ENCODE peak calls at places on chromosomes 1 and 21, in ten cellular contexts. A is tibial nerve, P is HCT116, N is thoracic aorta, I is transverse colon, Y is pancreas, Z is neural progenitor cell, T is cardiac muscle cell, V is NB4, M is esophagus muscularis mucosa. J is an unnamed sample.

GRCh38 chr21:31136891-31137290 is 98.6 kb upstream of the KRTAP19-8 start:
- DNase-seq in Z (no peak), P (no peak), I (no peak), A (no peak), M (no peak), V (peak; percentile 95), Y (no peak), N (no peak), T (peak; percentile 93), J (no peak)

GRCh38 chr1:225770586-225771248 is 6.9 kb upstream of the SRP9 start:
- DNase-seq in T (peak; percentile 27), N (no peak), V (no peak), P (no peak), Z (peak; percentile 68), M (peak; percentile 34), I (no peak), Y (no peak), A (no peak), J (no peak)

GRCh38 chr1:27116210-27116609 is 38.7 kb downstream of the SLC9A1 start:
- DNase-seq in P (no peak), V (no peak), M (no peak), Y (no peak), I (peak; percentile 47), A (peak; percentile 35), Z (no peak), T (peak; percentile 56), N (no peak), J (no peak)

GRCh38 chr1:92951141-92951582 is 10.1 kb downstream of the DIPK1A start:
- DNase-seq in M (no peak), I (peak; percentile 48), P (peak; percentile 26), T (peak; percentile 67), Z (no peak), A (no peak), V (peak; percentile 42), N (no peak), Y (no peak), J (no peak)

GRCh38 chr1:165355977-165356811 is at the start of gene LMX1A:
- DNase-seq in N (no peak), T (peak; percentile 20), A (peak; percentile 20), Z (peak; percentile 68), V (no peak), M (peak; percentile 89), P (no peak), I (peak; percentile 26), Y (peak; percentile 60), J (peak; percentile 32)

GRCh38 chr1:3473381-3473844 is 18.9 kb downstream of the ARHGEF16 start:
- DNase-seq in P (no peak), A (peak; percentile 29), Z (no peak), M (no peak), Y (no peak), I (no peak), T (peak; percentile 87), N (no peak), V (peak; percentile 65), J (no peak)

GRCh38 chr21:41641821-41642368 is 125.0 kb downstream of the RIPK4 start:
- DNase-seq in I (no peak), Y (no peak), N (peak; percentile 51), Z (peak; percentile 24), M (no peak), T (peak; percentile 94), A (peak; percentile 71), V (no peak), P (no peak), J (no peak)

GRCh38 chr21:39313042-39313456 is 383 bp downstream of the BRWD1 start:
- DNase-seq in N (no peak), P (no peak), T (no peak), I (peak; percentile 44), A (peak; percentile 10), M (no peak), V (no peak), Y (peak; percentile 69), Z (peak; percentile 58), J (peak; percentile 34)

GRCh38 chr1:52368383-52369172 is 2.6 kb upstream of the CC2D1B start:
- DNase-seq in M (no peak), Y (peak; percentile 85), T (peak; percentile 45), I (peak; percentile 71), Z (peak; percentile 88), P (peak; percentile 48), V (peak; percentile 71), N (no peak), A (no peak), J (peak; percentile 62)

GRCh38 chr1:205262706-205263105 is 35.0 kb downstream of the TMCC2 start:
- DNase-seq in N (no peak), M (no peak), A (no peak), Y (no peak), V (peak; percentile 73), T (peak; percentile 26), Z (no peak), P (no peak), I (no peak), J (peak; percentile 20)

GRCh38 chr21:45998871-45999580 is 17.5 kb downstream of the COL6A1 start:
- DNase-seq in I (no peak), Y (peak; percentile 47), A (no peak), T (no peak), V (no peak), M (no peak), Z (no peak), P (no peak), N (no peak), J (peak; percentile 3)

GRCh38 chr1:168362991-168363390 is 82.3 kb downstream of the TBX19 start:
- DNase-seq in I (no peak), M (no peak), T (peak; percentile 39), Y (no peak), N (no peak), A (no peak), V (no peak), P (no peak), Z (no peak), J (no peak)

GRCh38 chr1:21966247-21967000 is 10.4 kb upstream of the CELA3B start:
- DNase-seq in P (no peak), N (no peak), Z (no peak), M (no peak), T (peak; percentile 36), I (no peak), Y (no peak), V (no peak), A (no peak), J (no peak)

GRCh38 chr1:44014365-44015104 is 16.7 kb downstream of the SLC6A9 start:
- DNase-seq in M (no peak), Y (no peak), Z (no peak), A (no peak), P (no peak), T (no peak), I (peak; percentile 68), N (no peak), V (no peak), J (no peak)

GRCh38 chr21:36629061-36629460 is 69.9 kb upstream of the SIM2 start:
- DNase-seq in M (no peak), P (no peak), I (no peak), A (no peak), Y (no peak), V (no peak), Z (no peak), T (no peak), N (no peak), J (no peak)

GRCh38 chr1:108897865-108898720 is 21.3 kb downstream of the GPSM2 start:
- DNase-seq in I (peak; percentile 16), Z (peak; percentile 57), P (peak; percentile 40), Y (no peak), N (no peak), T (peak; percentile 76), V (peak; percentile 66), M (no peak), A (peak; percentile 63), J (no peak)

GRCh38 chr1:151340870-151341754 is 5.9 kb downstream of the RFX5 start:
- DNase-seq in N (no peak), M (no peak), T (peak; percentile 89), V (peak; percentile 82), Z (peak; percentile 94), P (peak; percentile 75), I (peak; percentile 38), Y (no peak), A (peak; percentile 73), J (peak; percentile 62)

GRCh38 chr1:54795100-54795665 is 5.9 kb downstream of the TTC22 start:
- DNase-seq in A (no peak), I (no peak), M (no peak), T (no peak), Y (no peak), N (no peak), Z (no peak), V (no peak), P (no peak), J (no peak)
- TF ChIP-seq CTCF in A (no peak), I (no peak), M (no peak), T (no peak), Y (no peak), N (no peak), Z (no peak), V (no peak), P (no peak), J (no peak)

GRCh38 chr1:199243423-199244061 is 604.7 kb downstream of the PTPRC start:
- DNase-seq in P (peak; percentile 48), T (peak; percentile 58), Y (no peak), I (peak; percentile 48), A (no peak), V (peak; percentile 80), M (no peak), N (no peak), Z (peak; percentile 63), J (peak; percentile 68)
- TF ChIP-seq CTCF in P (peak; percentile 90), T (peak; percentile 62), Y (no peak), I (peak; percentile 40), A (peak; percentile 20), V (peak; percentile 68), M (no peak), N (no peak), Z (peak; percentile 67), J (peak; percentile 59)

DNA sequence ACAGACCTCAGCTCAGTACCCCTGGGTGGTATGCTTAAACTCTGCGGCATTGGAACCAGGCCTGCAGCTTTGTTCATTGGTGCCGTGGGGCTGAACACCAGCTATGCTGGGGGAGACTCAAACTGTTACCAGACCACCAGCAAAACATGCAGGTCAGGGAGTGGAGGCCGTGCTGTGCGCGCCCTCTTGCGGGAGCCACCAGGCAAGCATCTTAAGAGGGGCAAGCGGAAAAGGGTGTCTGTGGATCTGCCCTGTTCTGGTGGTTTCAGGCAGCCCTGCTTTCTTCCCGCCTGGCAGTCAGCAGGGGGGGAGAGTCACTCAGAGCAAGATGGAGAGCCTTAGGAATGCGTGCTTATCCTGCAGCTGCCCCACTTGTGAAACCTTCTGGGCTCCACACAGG is 276.9 kb upstream of the ZRANB2 start:
- DNase-seq in A (no peak), V (no peak), Y (no peak), P (no peak), I (no peak), N (no peak), M (no peak), Z (peak; percentile 39), T (peak; percentile 21), J (no peak)
- TF ChIP-seq CTCF in A (no peak), V (no peak), Y (no peak), P (no peak), I (no peak), N (no peak), M (no peak), Z (peak; percentile 40), T (peak; percentile 34), J (no peak)

DNA sequence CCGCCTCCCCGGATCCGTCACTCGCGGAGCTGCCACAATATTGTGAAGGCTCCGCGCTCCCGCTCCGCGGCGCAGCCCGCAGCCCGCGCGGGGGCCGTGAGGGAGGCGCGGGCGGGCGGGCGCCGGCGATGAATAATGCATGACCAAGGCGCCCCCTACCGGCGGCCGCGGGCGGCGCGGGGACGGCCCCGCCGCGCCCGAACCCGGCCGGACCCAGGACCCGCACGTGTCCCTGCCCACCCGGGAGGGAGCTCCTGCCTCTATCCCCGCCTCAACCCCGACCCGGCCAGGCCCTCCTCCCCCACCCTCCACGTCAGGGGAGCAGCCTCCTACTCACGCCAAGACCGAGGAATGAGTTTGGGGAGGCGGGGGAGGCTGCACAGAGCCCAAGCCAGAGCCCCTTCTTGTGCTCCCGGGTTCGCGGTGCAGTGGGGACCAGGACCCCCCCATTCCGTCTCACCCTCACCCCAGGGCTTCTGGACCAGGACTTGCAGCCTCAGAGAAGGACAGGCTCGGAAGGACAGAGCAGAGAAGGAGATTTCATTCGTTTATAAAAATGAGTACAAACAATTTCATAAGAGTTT is 70.8 kb upstream of the CASZ1 start:
- DNase-seq in I (peak; percentile 69), T (peak; percentile 44), N (no peak), Z (peak; percentile 88), P (no peak), V (peak; percentile 64), Y (peak; percentile 90), M (no peak), A (peak; percentile 48), J (peak; percentile 81)
- TF ChIP-seq CTCF in I (peak; percentile 83), T (peak; percentile 31), N (peak; percentile 77), Z (peak; percentile 78), P (peak; percentile 31), V (peak; percentile 14), Y (peak; percentile 69), M (peak; percentile 89), A (peak; percentile 97), J (peak; percentile 95)